ENCODE peak calls at places on chromosomes 6 and 20, in eight cellular contexts. N is GM03348; K is NCI-H524; B is AG04450; R is hepatic stellate cell; Y is dorsolateral prefrontal cortex; T is Right ventricle myocardium superior; J is effector memory CD4-positive, alpha-beta T cell. X is an unnamed sample.

GRCh38 chr20:63079971-63080370 is 73.2 kb upstream of the BHLHE23 start:
- DNase-seq in R (no peak), N (no peak), B (no peak), Y (peak; percentile 6), K (no peak), J (no peak), T (no peak), X (no peak)

GRCh38 chr6:160998217-160998616 is 6.6 kb downstream of the MAP3K4 start:
- DNase-seq in Y (no peak), N (no peak), J (no peak), K (no peak), R (no peak), B (no peak), T (no peak), X (no peak)

GRCh38 chr20:4870906-4871305 is 130.4 kb downstream of the SLC23A2 start:
- DNase-seq in T (no peak), K (no peak), J (no peak), B (no peak), N (no peak), R (no peak), Y (no peak), X (no peak)

GRCh38 chr6:161374971-161375873 is 101.4 kb upstream of the AGPAT4 start:
- DNase-seq in N (no peak), J (no peak), T (peak; percentile 80), K (peak; percentile 80), B (no peak), R (peak; percentile 64), Y (peak; percentile 58), X (no peak)

GRCh38 chr6:144285798-144286502 is 815 bp downstream of the UTRN start:
- DNase-seq in J (no peak), K (peak; percentile 61), Y (peak; percentile 36), R (peak; percentile 62), T (peak; percentile 90), B (no peak), N (peak; percentile 80), X (no peak)

GRCh38 chr6:33123732-33124524 is 48.1 kb downstream of the HLA-DPB1 start:
- DNase-seq in K (peak; percentile 69), Y (no peak), T (no peak), R (no peak), J (no peak), B (no peak), N (peak; percentile 24), X (no peak)

GRCh38 chr6:93784794-93785757 is 365.7 kb upstream of the EPHA7 start:
- DNase-seq in K (no peak), B (no peak), J (no peak), T (no peak), R (no peak), N (peak; percentile 2), Y (no peak), X (no peak)

GRCh38 chr6:158506577-158506976 is 53.3 kb upstream of the TMEM181 start:
- DNase-seq in N (no peak), R (no peak), K (peak; percentile 77), Y (no peak), B (no peak), J (no peak), T (no peak), X (no peak)

GRCh38 chr6:35468980-35469710 is 944 bp downstream of the RPL10A start:
- DNase-seq in K (peak; percentile 56), B (no peak), Y (no peak), T (no peak), J (no peak), R (no peak), N (no peak), X (no peak)

GRCh38 chr6:138818496-138819194 is 22.8 kb downstream of the ECT2L start:
- DNase-seq in Y (no peak), R (no peak), T (no peak), N (no peak), J (no peak), K (no peak), B (no peak), X (no peak)

GRCh38 chr6:134447883-134448387 is 130.0 kb upstream of the SGK1 start:
- DNase-seq in B (peak; percentile 83), T (no peak), N (peak; percentile 48), R (peak; percentile 38), J (no peak), Y (no peak), K (no peak), X (no peak)

GRCh38 chr6:115441671-115442070 is 619.0 kb downstream of the FRK start:
- DNase-seq in N (peak; percentile 3), R (no peak), T (no peak), Y (no peak), B (no peak), K (no peak), J (no peak), X (no peak)

GRCh38 chr20:4100679-4101078 is 85.3 kb upstream of the RNF24 start:
- DNase-seq in T (no peak), N (no peak), Y (no peak), K (no peak), R (no peak), B (no peak), J (no peak), X (no peak)

GRCh38 chr20:50193851-50194830 is 3.5 kb downstream of the CEBPB start:
- DNase-seq in K (no peak), J (no peak), N (peak; percentile 51), Y (peak; percentile 62), B (no peak), T (no peak), R (no peak), X (no peak)

GRCh38 chr20:4905612-4906011 is 95.7 kb downstream of the SLC23A2 start:
- DNase-seq in T (no peak), K (no peak), R (no peak), B (no peak), N (no peak), J (no peak), Y (no peak), X (no peak)

GRCh38 chr6:15474196-15474595 is 188.6 kb downstream of the DTNBP1 start:
- DNase-seq in R (no peak), T (no peak), B (no peak), Y (no peak), N (peak; percentile 79), K (no peak), J (no peak), X (no peak)

GRCh38 chr20:49395183-49395582 is 87.3 kb downstream of the KCNB1 start:
- DNase-seq in Y (no peak), B (no peak), J (no peak), K (no peak), R (no peak), T (no peak), N (peak; percentile 39), X (no peak)

X was measured in esophagus squamous epithelium.